ENCODE peak calls at places on chromosomes 1 and 21, in nine cellular contexts. X, N, G, H, U, O, Y, M and S are unnamed samples.
A peak's percentile ranks its signal among the peaks of the same experiment; 100 is the strongest.

GRCh38 chr1:198174297-198174696 is 17.5 kb downstream of the NEK7 start:
- DNase-seq in X (no peak), N (no peak), G (no peak), H (no peak), U (no peak), O (no peak), Y (no peak), M (no peak), S (no peak)

GRCh38 chr1:83810160-83810559 is 188.8 kb downstream of the TTLL7 start:
- DNase-seq in X (no peak), N (no peak), G (no peak), H (no peak), U (no peak), O (no peak), Y (no peak), M (no peak), S (no peak)

GRCh38 chr1:245440933-245441332 is 286.1 kb downstream of the KIF26B start:
- DNase-seq in X (no peak), N (no peak), G (no peak), H (no peak), U (no peak), O (no peak), Y (no peak), M (no peak), S (no peak)

GRCh38 chr1:224203243-224204016 is 20.4 kb downstream of the DEGS1 start:
- DNase-seq in X (no peak), N (peak; percentile 40), G (peak; percentile 67), H (peak; percentile 51), U (no peak), O (peak; percentile 62), Y (no peak), M (peak; percentile 52), S (peak; percentile 91)

GRCh38 chr1:61828814-61829213 is 86.5 kb downstream of the PATJ start:
- DNase-seq in X (no peak), N (no peak), G (no peak), H (no peak), U (no peak), O (peak; percentile 60), Y (no peak), M (no peak), S (no peak)

GRCh38 chr1:110258734-110259133 is 48.6 kb downstream of the KCNC4 start:
- DNase-seq in X (no peak), N (no peak), G (no peak), H (no peak), U (no peak), O (no peak), Y (no peak), M (no peak), S (no peak)

GRCh38 chr1:59071289-59071688 is 225.6 kb upstream of the FGGY start:
- DNase-seq in X (no peak), N (no peak), G (no peak), H (no peak), U (no peak), O (peak; percentile 67), Y (peak; percentile 51), M (no peak), S (no peak)

GRCh38 chr1:188043536-188044245 is 1214.9 kb downstream of the PLA2G4A start:
- DNase-seq in X (no peak), N (no peak), G (no peak), H (no peak), U (no peak), O (no peak), Y (no peak), M (no peak), S (no peak)

GRCh38 chr1:38860464-38860816 is 868 bp upstream of the RRAGC start:
- DNase-seq in X (no peak), N (no peak), G (no peak), H (no peak), U (no peak), O (no peak), Y (no peak), M (no peak), S (no peak)

GRCh38 chr1:244970236-244970652 is 105.9 kb upstream of the HNRNPU start:
- DNase-seq in X (no peak), N (peak; percentile 81), G (peak; percentile 52), H (no peak), U (no peak), O (peak; percentile 92), Y (peak; percentile 82), M (no peak), S (no peak)

GRCh38 chr1:158652721-158653334 is 33.7 kb downstream of the SPTA1 start:
- DNase-seq in X (no peak), N (no peak), G (no peak), H (no peak), U (no peak), O (no peak), Y (peak; percentile 71), M (no peak), S (no peak)

GRCh38 chr1:29774355-29774754 is 538.0 kb downstream of the PTPRU start:
- DNase-seq in X (no peak), N (no peak), G (no peak), H (no peak), U (no peak), O (no peak), Y (no peak), M (no peak), S (no peak)

GRCh38 chr1:42658880-42659337 is 686 bp downstream of the PPIH start:
- DNase-seq in X (no peak), N (no peak), G (peak; percentile 31), H (no peak), U (no peak), O (no peak), Y (no peak), M (no peak), S (no peak)

GRCh38 chr1:41537257-41537656 is 52.8 kb upstream of the EDN2 start:
- DNase-seq in X (no peak), N (no peak), G (peak; percentile 5), H (no peak), U (no peak), O (no peak), Y (no peak), M (no peak), S (no peak)

GRCh38 chr21:37047079-37047478 is 25.8 kb downstream of the PIGP start:
- DNase-seq in X (no peak), N (no peak), G (no peak), H (no peak), U (no peak), O (no peak), Y (no peak), M (no peak), S (no peak)

GRCh38 chr1:148166558-148167492 is 14.7 kb upstream of the NBPF11 start:
- DNase-seq in X (no peak), N (no peak), G (no peak), H (no peak), U (no peak), O (no peak), Y (no peak), M (no peak), S (no peak)

GRCh38 chr1:10675813-10676212 is 120.6 kb downstream of the CASZ1 start:
- DNase-seq in X (no peak), N (no peak), G (no peak), H (no peak), U (no peak), O (no peak), Y (no peak), M (no peak), S (no peak)

GRCh38 chr1:10678852-10679251 is 117.6 kb downstream of the CASZ1 start:
- DNase-seq in X (no peak), N (no peak), G (no peak), H (no peak), U (no peak), O (no peak), Y (no peak), M (no peak), S (no peak)

GRCh38 chr1:10678395-10678794 is 118.1 kb downstream of the CASZ1 start:
- DNase-seq in X (no peak), N (no peak), G (no peak), H (no peak), U (no peak), O (no peak), Y (no peak), M (no peak), S (no peak)

GRCh38 chr1:10676987-10677386 is 119.5 kb downstream of the CASZ1 start:
- DNase-seq in X (no peak), N (no peak), G (no peak), H (no peak), U (no peak), O (no peak), Y (no peak), M (no peak), S (no peak)

GRCh38 chr1:10677508-10678364 is 118.7 kb downstream of the CASZ1 start:
- DNase-seq in X (no peak), N (no peak), G (no peak), H (no peak), U (no peak), O (no peak), Y (no peak), M (peak; percentile 48), S (no peak)
- H3K4me3 ChIP-seq in X (no peak overlapping the region), N (no peak overlapping the region), G (no peak overlapping the region), H (no peak overlapping the region), U (no peak overlapping the region), O (no peak overlapping the region), Y (no peak overlapping the region), M (no peak overlapping the region), S (no peak overlapping the region)

DNA sequence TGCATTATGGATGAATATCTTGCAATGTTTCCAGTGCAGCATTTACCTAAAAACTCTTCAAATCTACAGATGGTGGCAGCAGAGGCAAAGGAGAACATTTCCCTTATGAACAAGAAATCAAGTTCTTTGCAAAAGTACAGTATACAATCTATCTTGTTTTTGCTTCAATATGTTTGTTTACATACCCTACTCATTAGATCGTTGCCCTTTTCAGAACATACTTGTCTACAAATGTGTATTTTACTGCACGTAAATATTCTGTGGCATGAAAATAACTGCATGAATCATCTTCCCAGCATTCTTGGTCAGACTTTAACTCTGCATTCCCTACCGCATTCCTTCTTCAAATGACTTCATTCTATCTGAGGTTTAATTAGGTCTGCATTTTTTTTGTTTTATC is 212.7 kb downstream of the ZP4 start:
- DNase-seq in X (peak; percentile 15), N (no peak), G (peak; percentile 40), H (no peak), U (no peak), O (peak; percentile 4), Y (peak; percentile 47), M (no peak), S (peak; percentile 56)
- TF ChIP-seq CTCF in X (peak; percentile 22), N (no peak), G (no peak), H (no peak), U (no peak), O (no peak), Y (peak; percentile 57), M (no peak), S (peak; percentile 57)

GRCh38 chr1:108896160-108897150 is 19.7 kb downstream of the GPSM2 start:
- DNase-seq in X (no peak), N (no peak), G (no peak), H (no peak), U (no peak), O (peak; percentile 19), Y (no peak), M (no peak), S (no peak)
- H3K4me3 ChIP-seq in X (no peak overlapping the region), N (no peak overlapping the region), G (no peak overlapping the region), H (no peak overlapping the region), U (no peak overlapping the region), O (no peak overlapping the region), Y (no peak overlapping the region), M (no peak overlapping the region), S (no peak overlapping the region)

DNA sequence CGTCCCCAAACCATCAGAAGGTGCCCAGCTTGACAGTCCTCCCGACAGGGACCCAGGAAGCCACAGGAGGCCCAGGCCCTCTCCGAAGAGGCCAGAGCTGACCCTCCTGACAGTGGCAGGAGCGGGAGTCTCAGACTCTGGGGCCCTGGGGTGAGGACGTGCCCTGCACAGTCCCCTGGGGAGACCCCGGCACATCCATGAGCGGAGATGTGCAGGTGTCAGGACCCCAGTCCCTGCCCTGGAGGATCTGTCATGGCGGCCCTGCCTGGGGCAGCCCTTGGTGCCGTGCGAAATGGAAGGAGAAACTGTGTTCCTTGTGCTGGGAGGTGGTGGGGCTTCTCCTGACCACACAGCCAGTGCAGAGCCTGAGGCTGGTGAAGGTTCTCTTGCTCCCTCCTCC is 55.8 kb downstream of the OBSCN start:
- DNase-seq in X (no peak), N (no peak), G (no peak), H (no peak), U (no peak), O (no peak), Y (no peak), M (no peak), S (no peak)
- TF ChIP-seq CTCF in X (no peak), N (no peak), G (no peak), H (no peak), U (no peak), O (no peak), Y (no peak), M (no peak), S (no peak)